ENCODE peak calls at places on chromosome 21, in six cellular contexts. D is H9, A is bronchial epithelial cell, Z is keratinocyte, G is dorsolateral prefrontal cortex, P is ovary. V is an unnamed sample.
A peak's percentile ranks its signal among the peaks of the same experiment; 100 is the strongest.

GRCh38 chr21:41816583-41817165 is 49.8 kb upstream of the RIPK4 start:
- DNase-seq in A (peak; percentile 35), D (peak; percentile 74), P (peak; percentile 72), G (peak; percentile 62), Z (peak; percentile 1), V (peak; percentile 56)

GRCh38 chr21:20445971-20446370 is 552.2 kb upstream of the NCAM2 start:
- DNase-seq in Z (no peak), G (no peak), P (no peak), D (no peak), A (no peak), V (no peak)

GRCh38 chr21:29580886-29581285 is 282.2 kb downstream of the BACH1 start:
- DNase-seq in D (no peak), Z (no peak), G (no peak), A (no peak), P (no peak), V (no peak)

GRCh38 chr21:14487490-14488432 is 58.4 kb downstream of the SAMSN1 start:
- DNase-seq in G (no peak), D (no peak), P (no peak), A (peak; percentile 8), Z (no peak), V (no peak)

GRCh38 chr21:41914358-41914757 is 35.2 kb upstream of the PRDM15 start:
- DNase-seq in P (peak; percentile 9), Z (no peak), D (no peak), A (no peak), G (no peak), V (no peak)

GRCh38 chr21:46307625-46308024 is 16.0 kb downstream of the C21orf58 start:
- DNase-seq in D (no peak), Z (no peak), G (no peak), P (no peak), A (peak; percentile 67), V (peak; percentile 82)

GRCh38 chr21:44727757-44728156 is 16.4 kb upstream of the TSPEAR start:
- DNase-seq in A (no peak), D (peak; percentile 26), P (no peak), Z (no peak), G (no peak), V (no peak)

GRCh38 chr21:45950740-45951515 is 30.6 kb upstream of the COL6A1 start:
- DNase-seq in Z (no peak), D (no peak), P (peak; percentile 73), G (no peak), A (no peak), V (peak; percentile 53)

GRCh38 chr21:45601551-45601950 is 42.0 kb upstream of the PCBP3 start:
- DNase-seq in P (no peak), A (no peak), Z (no peak), G (no peak), D (peak; percentile 7), V (no peak)

GRCh38 chr21:44916965-44917364 is 3.7 kb downstream of the ITGB2 start:
- DNase-seq in Z (peak; percentile 56), P (no peak), A (peak; percentile 82), G (no peak), D (no peak), V (peak; percentile 43)

GRCh38 chr21:21807598-21807903 is 809.3 kb downstream of the NCAM2 start:
- DNase-seq in G (no peak), P (no peak), A (no peak), Z (no peak), D (no peak), V (no peak)

GRCh38 chr21:45463871-45464270 is 58.9 kb downstream of the COL18A1 start:
- DNase-seq in D (no peak), Z (no peak), A (no peak), G (no peak), P (no peak), V (no peak)

GRCh38 chr21:42469272-42469671 is 26.8 kb downstream of the RSPH1 start:
- DNase-seq in Z (no peak), A (no peak), D (no peak), G (no peak), P (no peak), V (no peak)

GRCh38 chr21:40054403-40054802 is 187.2 kb downstream of the PCP4 start:
- DNase-seq in D (no peak), A (peak; percentile 57), P (no peak), Z (no peak), G (no peak), V (no peak)

GRCh38 chr21:16768096-16768495 is 744.7 kb upstream of the CXADR start:
- DNase-seq in A (no peak), P (no peak), G (no peak), D (no peak), Z (no peak), V (no peak)

GRCh38 chr21:45517249-45518065 is 24.8 kb downstream of the SLC19A1 start:
- DNase-seq in P (no peak), Z (no peak), G (no peak), D (no peak), A (no peak), V (no peak)

GRCh38 chr21:19510653-19511052 is 1107.1 kb upstream of the TMPRSS15 start:
- DNase-seq in G (no peak), P (no peak), Z (no peak), A (no peak), D (no peak), V (no peak)

GRCh38 chr21:45623436-45623835 is 20.1 kb upstream of the PCBP3 start:
- DNase-seq in A (no peak), Z (no peak), P (no peak), D (peak; percentile 17), G (peak; percentile 6), V (no peak)

GRCh38 chr21:31156662-31157061 is 118.4 kb upstream of the KRTAP19-8 start:
- DNase-seq in P (no peak), A (no peak), Z (no peak), G (no peak), D (no peak), V (no peak)

GRCh38 chr21:37410639-37411038 is 44.1 kb downstream of the DYRK1A start:
- DNase-seq in P (no peak), G (no peak), D (no peak), A (no peak), Z (no peak), V (no peak)
- TF ChIP-seq CTCF in P (no peak), G (no peak), D (no peak), A (no peak), Z (no peak), V (no peak)

DNA sequence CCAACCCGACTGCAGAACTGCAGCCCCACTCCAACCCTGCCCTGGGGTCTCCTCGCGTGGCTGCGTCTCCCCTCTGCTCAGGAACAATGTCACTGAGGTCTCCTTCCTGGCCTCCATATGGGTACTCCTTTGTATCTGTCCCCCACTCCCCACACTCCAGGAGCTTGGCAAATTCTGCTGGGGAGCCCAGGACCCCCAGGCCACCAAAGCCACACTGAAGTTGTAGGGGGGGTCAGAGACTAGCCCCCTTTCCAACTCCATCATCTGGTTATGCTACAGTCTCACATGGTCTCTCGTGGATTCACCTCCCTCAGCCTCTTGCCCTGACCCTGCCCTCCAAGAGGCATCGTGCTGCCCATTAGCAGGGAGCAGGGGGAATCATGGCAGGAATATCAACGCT is 86.6 kb downstream of the MIS18A start:
- DNase-seq in G (no peak), D (no peak), P (no peak), Z (no peak), A (no peak), V (no peak)
- H3K27me3 ChIP-seq in G (no peaks in the 10 kb centered on the region), D (no peaks in the 10 kb centered on the region), P (no peaks in the 10 kb centered on the region), Z (no peaks in the 10 kb centered on the region), A (no peaks in the 10 kb centered on the region), V (no peaks in the 10 kb centered on the region)

DNA sequence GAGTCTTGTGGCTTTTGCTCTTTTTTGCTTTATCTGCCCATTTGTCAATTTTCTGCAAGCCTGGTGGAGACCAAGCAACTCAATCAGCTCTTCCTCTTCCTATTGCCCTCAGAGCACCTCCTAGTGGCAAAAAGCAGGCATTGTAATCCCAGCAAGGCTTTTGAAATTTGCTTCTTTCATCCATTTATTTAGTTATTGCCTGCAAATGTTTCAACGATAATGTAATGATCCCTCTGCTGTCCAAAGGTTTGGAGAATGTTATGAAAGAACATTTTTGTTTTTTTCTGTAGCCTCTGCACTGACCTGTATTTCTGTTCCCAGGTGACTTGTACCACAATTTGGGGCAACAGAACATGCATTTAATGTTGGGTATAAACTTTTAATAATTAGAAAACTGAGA is 127.8 kb downstream of the GABPA start:
- DNase-seq in G (no peak), P (no peak), Z (no peak), D (no peak), A (peak; percentile 45), V (peak; percentile 30)
- TF ChIP-seq CTCF in G (peak; percentile 47), P (no peak), Z (peak; percentile 79), D (peak; percentile 88), A (peak; percentile 85), V (peak; percentile 93)

DNA sequence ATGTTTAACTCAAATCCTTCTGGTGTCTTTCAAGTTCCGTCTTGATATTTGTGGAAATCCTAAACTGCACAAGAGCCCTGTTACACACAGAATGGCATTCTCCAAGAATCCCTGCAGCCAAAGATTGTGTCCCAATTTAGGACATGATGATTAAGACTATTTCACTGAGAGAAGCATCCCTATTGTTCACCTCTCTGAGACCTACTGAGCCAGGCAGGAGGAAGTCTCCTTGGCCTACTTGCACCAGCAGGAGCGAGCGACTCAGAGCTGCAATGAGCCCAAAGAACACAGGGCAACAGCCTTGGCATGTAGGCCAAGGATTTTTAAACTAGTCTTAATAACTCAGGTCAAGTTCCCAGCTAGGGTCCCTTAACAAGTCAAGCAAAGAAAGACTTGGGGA is 79.4 kb upstream of the RUNX1 start:
- DNase-seq in D (no peak), Z (no peak), A (peak; percentile 54), G (no peak), P (no peak), V (no peak)
- H3K27me3 ChIP-seq in D (no peaks in the 10 kb centered on the region), Z (no peaks in the 10 kb centered on the region), A (no peaks in the 10 kb centered on the region), G (no peaks in the 10 kb centered on the region), P (no peaks in the 10 kb centered on the region), V (no peaks in the 10 kb centered on the region)

GRCh38 chr21:17782051-17782450 is 37.1 kb downstream of the C21orf91 start:
- DNase-seq in G (no peak), P (no peak), A (no peak), D (no peak), Z (no peak), V (no peak)

GRCh38 chr21:17783816-17784598 is 35.1 kb downstream of the C21orf91 start:
- DNase-seq in D (no peak), A (no peak), P (no peak), Z (no peak), G (no peak), V (no peak)

GRCh38 chr21:17781524-17781923 is 37.6 kb downstream of the C21orf91 start:
- DNase-seq in Z (no peak), P (no peak), G (no peak), D (no peak), A (no peak), V (no peak)

GRCh38 chr21:17784604-17785402 is 34.4 kb downstream of the C21orf91 start:
- DNase-seq in A (peak; percentile 28), Z (no peak), D (no peak), G (no peak), P (no peak), V (no peak)

GRCh38 chr21:17783003-17783402 is 36.2 kb downstream of the C21orf91 start:
- DNase-seq in P (no peak), A (no peak), D (no peak), Z (no peak), G (no peak), V (no peak)
- TF ChIP-seq CTCF in P (no peak), A (no peak), D (no peak), Z (no peak), G (no peak), V (no peak)

DNA sequence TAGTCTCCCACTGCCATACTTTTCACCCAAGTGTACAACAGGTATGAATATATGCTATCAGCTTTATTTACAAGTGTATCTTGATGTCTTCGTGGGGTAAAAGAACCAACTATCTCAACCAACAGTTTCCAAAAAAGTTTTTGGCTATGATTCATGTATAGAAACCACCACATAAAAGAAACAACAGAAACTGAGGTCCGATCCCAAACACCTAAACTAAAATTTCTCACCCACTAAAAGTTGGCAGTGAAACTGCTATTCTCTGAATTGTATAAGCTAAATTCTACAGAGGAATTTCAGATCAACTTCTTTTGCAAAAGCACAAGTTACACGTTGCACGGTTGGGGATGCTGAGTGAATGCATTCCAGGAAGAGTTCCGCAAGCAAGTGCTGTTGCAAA is 5.0 kb upstream of the KCNE1 start:
- DNase-seq in A (no peak), D (no peak), P (no peak), Z (no peak), G (no peak), V (no peak)
- H3K27me3 ChIP-seq in A (no peaks in the 10 kb centered on the region), D (no peaks in the 10 kb centered on the region), P (no peaks in the 10 kb centered on the region), Z (no peaks in the 10 kb centered on the region), G (no peaks in the 10 kb centered on the region), V (no peaks in the 10 kb centered on the region)